ENCODE peak calls at places on chromosomes 1 and 21, in ten cellular contexts. L, T, K, N, S, Z, V, J, E and B are unnamed samples.

GRCh38 chr1:152348447-152348846 is 11.4 kb downstream of the FLG2 start:
- DNase-seq in J (no peak), S (no peak), V (no peak), K (no peak), N (peak; percentile 15), L (no peak), E (no peak), Z (no peak), T (no peak), B (no peak)

GRCh38 chr21:45478816-45479669 is 63.2 kb downstream of the SLC19A1 start:
- DNase-seq in E (no peak), L (no peak), Z (no peak), V (no peak), J (no peak), K (no peak), S (no peak), N (no peak), T (no peak), B (no peak)

GRCh38 chr1:89198081-89198480 is 661 bp downstream of the GBP4 start:
- DNase-seq in Z (no peak), J (no peak), N (no peak), V (no peak), L (no peak), S (no peak), E (no peak), T (no peak), K (no peak), B (no peak)

GRCh38 chr1:208083016-208083714 is 161.0 kb downstream of the PLXNA2 start:
- DNase-seq in N (no peak), T (no peak), V (no peak), E (no peak), J (no peak), S (no peak), L (no peak), K (no peak), Z (no peak), B (no peak)

GRCh38 chr1:107750364-107750959 is 214.5 kb downstream of the VAV3 start:
- DNase-seq in N (peak; percentile 79), K (peak; percentile 21), S (peak; percentile 0), L (peak; percentile 61), Z (peak; percentile 28), J (peak; percentile 65), T (peak; percentile 70), V (no peak), E (no peak), B (no peak)

GRCh38 chr1:31523769-31524168 is 52.5 kb upstream of the TINAGL1 start:
- DNase-seq in Z (no peak), E (no peak), N (no peak), L (no peak), T (no peak), V (no peak), S (no peak), J (no peak), K (no peak), B (no peak)

GRCh38 chr1:151728151-151728711 is 6.9 kb downstream of the RIIAD1 start:
- DNase-seq in L (peak; percentile 25), J (no peak), E (no peak), K (no peak), T (no peak), V (no peak), S (peak; percentile 21), Z (no peak), N (no peak), B (no peak)

GRCh38 chr1:64162151-64162550 is 41.3 kb upstream of the UBE2U start:
- DNase-seq in Z (no peak), J (peak; percentile 65), V (no peak), S (no peak), L (no peak), K (no peak), T (no peak), E (no peak), N (no peak), B (no peak)

GRCh38 chr1:38615680-38616079 is 243.9 kb downstream of the RRAGC start:
- DNase-seq in N (no peak), L (no peak), T (no peak), J (no peak), S (no peak), K (no peak), V (no peak), E (no peak), Z (no peak), B (no peak)

GRCh38 chr1:40794915-40795715 is 11.5 kb downstream of the KCNQ4 start:
- DNase-seq in K (no peak), J (no peak), Z (no peak), N (no peak), T (no peak), V (no peak), L (no peak), E (no peak), S (no peak), B (no peak)